ENCODE peak calls at places on chromosomes 5 and 9, in seven cellular contexts. K is GM12878, U is A549, Q is prostate gland, E is IMR-90, H is upper lobe of left lung, D is ovary. J is an unnamed sample.

GRCh38 chr5:134549714-134550113 is 24.2 kb downstream of the JADE2 start:
- DNase-seq in K (no peak), U (no peak), Q (no peak), E (peak; percentile 84), H (no peak), D (no peak), J (no peak)

GRCh38 chr9:16335788-16336580 is 534.5 kb downstream of the BNC2 start:
- DNase-seq in K (no peak), U (peak; percentile 97), Q (no peak), E (peak; percentile 99), H (peak; percentile 56), D (peak; percentile 84), J (no peak)

GRCh38 chr5:55897905-55898304 is 46.7 kb downstream of the IL31RA start:
- DNase-seq in K (no peak), U (no peak), Q (no peak), E (peak; percentile 62), H (no peak), D (peak; percentile 30), J (peak; percentile 88)

GRCh38 chr9:22244141-22245011 is 202.2 kb upstream of the DMRTA1 start:
- DNase-seq in K (no peak), U (peak; percentile 71), Q (no peak), E (peak; percentile 63), H (no peak), D (no peak), J (no peak)

GRCh38 chr5:149728303-149728702 is 1.8 kb upstream of the PPARGC1B start:
- DNase-seq in K (no peak), U (no peak), Q (peak; percentile 83), E (no peak), H (peak; percentile 44), D (no peak), J (no peak)

GRCh38 chr5:120239076-120239475 is 225.0 kb upstream of the PRR16 start:
- DNase-seq in K (no peak), U (no peak), Q (no peak), E (no peak), H (no peak), D (no peak), J (no peak)

GRCh38 chr5:33322632-33323031 is 118.1 kb upstream of the TARS1 start:
- DNase-seq in K (no peak), U (no peak), Q (no peak), E (no peak), H (no peak), D (no peak), J (no peak)

GRCh38 chr5:123814796-123815479 is 303.0 kb downstream of the CSNK1G3 start:
- DNase-seq in K (no peak), U (no peak), Q (no peak), E (peak; percentile 18), H (no peak), D (no peak), J (no peak)

GRCh38 chr5:125148706-125149105 is 402.3 kb upstream of the ZNF608 start:
- DNase-seq in K (no peak), U (no peak), Q (no peak), E (peak; percentile 28), H (no peak), D (no peak), J (no peak)

GRCh38 chr5:101418735-101419134 is 515.7 kb upstream of the ST8SIA4 start:
- DNase-seq in K (no peak), U (peak; percentile 4), Q (no peak), E (no peak), H (no peak), D (no peak), J (no peak)

GRCh38 chr9:88388886-88389617 is 808 bp downstream of the SPIN1 start:
- DNase-seq in K (no peak), U (peak; percentile 68), Q (peak; percentile 29), E (peak; percentile 76), H (peak; percentile 57), D (no peak), J (peak; percentile 79)

GRCh38 chr5:164433471-164433870 is 928.1 kb downstream of the MAT2B start:
- DNase-seq in K (no peak), U (no peak), Q (no peak), E (peak; percentile 35), H (no peak), D (no peak), J (no peak)

GRCh38 chr9:19975499-19975898 is 186.7 kb upstream of the SLC24A2 start:
- DNase-seq in K (no peak), U (no peak), Q (no peak), E (no peak), H (no peak), D (no peak), J (no peak)

GRCh38 chr9:20111173-20111843 is 322.5 kb upstream of the SLC24A2 start:
- DNase-seq in K (no peak), U (no peak), Q (no peak), E (no peak), H (no peak), D (no peak), J (no peak)

GRCh38 chr5:161544350-161544765 is 2.2 kb downstream of the GABRB2 start:
- DNase-seq in K (no peak), U (peak; percentile 55), Q (no peak), E (peak; percentile 4), H (peak; percentile 32), D (no peak), J (no peak)

GRCh38 chr5:177994561-177995190 is 1.4 kb downstream of the PROP1 start:
- DNase-seq in K (no peak), U (no peak), Q (no peak), E (no peak), H (no peak), D (no peak), J (no peak)

GRCh38 chr9:19232830-19233194 is 2.3 kb downstream of the DENND4C start:
- DNase-seq in K (peak; percentile 46), U (no peak), Q (no peak), E (peak; percentile 56), H (no peak), D (no peak), J (no peak)

GRCh38 chr5:28726815-28727214 is 1688.4 kb upstream of the CDH9 start:
- DNase-seq in K (no peak), U (no peak), Q (no peak), E (no peak), H (no peak), D (no peak), J (no peak)

GRCh38 chr9:95575796-95576195 is 59.0 kb upstream of the PTCH1 start:
- DNase-seq in K (no peak), U (no peak), Q (no peak), E (no peak), H (no peak), D (no peak), J (no peak)

DNA sequence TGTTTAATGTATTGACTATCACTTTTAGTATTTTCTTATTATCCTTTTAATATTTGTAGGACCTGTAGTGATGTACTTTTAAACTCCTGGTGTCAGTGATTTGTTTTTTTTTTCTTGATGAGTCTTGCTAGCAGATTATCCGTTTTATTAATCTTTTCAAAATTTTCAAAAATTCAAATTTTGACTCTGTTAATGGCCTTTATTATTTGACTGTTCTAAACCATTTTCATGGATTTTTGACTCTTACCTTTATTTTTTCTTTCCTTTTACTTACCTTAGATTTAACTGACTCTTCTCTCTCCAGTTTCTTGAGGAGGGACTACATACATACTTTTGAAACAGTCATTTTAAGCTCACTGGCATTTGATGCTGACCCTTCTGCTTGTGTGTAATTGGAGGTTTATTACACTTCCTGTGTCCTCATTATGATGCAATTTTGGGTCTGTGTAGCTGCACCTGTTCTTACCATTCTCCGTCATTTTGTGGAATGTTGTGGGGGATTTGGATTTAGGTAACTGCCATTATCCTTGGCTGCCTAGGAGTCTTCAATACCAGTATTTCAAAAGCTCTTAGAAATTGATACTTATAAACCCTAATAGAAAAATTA is 32.0 kb upstream of the EXOC3 start:
- DNase-seq in K (no peak), U (no peak), Q (no peak), E (peak; percentile 58), H (no peak), D (no peak), J (no peak)
- TF ChIP-seq POLR2A in K (no peak), U (no peak), Q (no peak), E (no peak), H (no peak), D (no peak), J (no peak)

GRCh38 chr5:140557136-140557805 is at the start of gene SRA1:
- DNase-seq in K (peak; percentile 60), U (peak; percentile 90), Q (peak; percentile 92), E (peak; percentile 87), H (peak; percentile 96), D (peak; percentile 92), J (peak; percentile 97)
- TF ChIP-seq POLR2A in K (peak; percentile 97), U (peak; percentile 97), Q (peak; percentile 92), E (peak; percentile 99), H (peak; percentile 96), D (peak; percentile 96), J (no peak)

DNA sequence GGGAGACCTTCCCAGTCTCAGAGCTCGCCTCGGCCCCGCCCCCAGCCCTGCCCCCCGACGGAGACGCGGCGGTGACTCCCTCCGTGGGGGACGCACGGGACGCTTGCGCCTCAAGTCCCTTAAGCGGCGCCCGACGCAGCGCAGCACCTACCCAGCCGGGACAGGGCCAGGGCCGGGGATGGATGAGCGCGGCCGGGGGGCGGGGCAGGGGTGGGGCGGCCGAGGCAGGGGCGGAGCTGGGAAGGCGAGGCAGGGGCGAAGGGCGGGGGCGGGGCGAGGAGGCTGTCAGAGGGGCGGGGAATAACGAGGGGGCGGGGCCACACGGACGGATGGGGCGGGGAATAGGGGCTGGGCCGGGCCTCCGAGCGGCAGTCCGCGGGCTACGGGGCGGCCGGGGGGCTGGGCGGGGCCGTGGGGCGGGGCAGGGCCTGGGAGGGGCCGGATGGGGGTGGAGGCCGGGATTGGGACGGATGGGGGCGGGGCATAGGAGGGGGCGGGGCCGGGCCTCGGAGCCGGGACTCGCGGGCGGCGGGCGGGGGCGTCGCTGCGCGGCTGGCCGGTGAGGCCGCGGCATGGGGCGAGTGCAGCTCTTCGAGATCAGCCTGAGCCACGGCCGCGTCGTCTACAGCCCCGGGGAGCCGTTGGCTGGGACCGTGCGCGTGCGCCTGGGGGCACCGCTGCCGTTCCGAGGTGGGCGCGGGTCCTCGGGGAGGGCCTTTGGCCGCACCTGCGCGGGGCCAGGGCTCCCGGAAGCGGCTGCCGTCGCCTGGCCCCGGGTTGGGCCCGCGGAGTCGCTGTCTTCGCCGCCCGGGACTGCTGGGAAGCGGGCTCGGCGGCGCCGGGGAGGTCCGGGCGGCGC is at the start of gene ARRDC1:
- DNase-seq in K (peak; percentile 45), U (peak; percentile 92), Q (peak; percentile 95), E (peak; percentile 85), H (peak; percentile 96), D (peak; percentile 94), J (peak; percentile 96)
- TF ChIP-seq POLR2A in K (peak; percentile 91), U (peak; percentile 78), Q (peak; percentile 88), E (peak; percentile 49), H (peak; percentile 92), D (peak; percentile 28), J (peak; percentile 34)

GRCh38 chr9:104905931-104906330 is 22.0 kb downstream of the ABCA1 start:
- DNase-seq in K (no peak), U (no peak), Q (no peak), E (no peak), H (no peak), D (no peak), J (no peak)

GRCh38 chr9:104905153-104905901 is 22.6 kb downstream of the ABCA1 start:
- DNase-seq in K (no peak), U (no peak), Q (no peak), E (no peak), H (no peak), D (no peak), J (no peak)

GRCh38 chr9:104907278-104907951 is 20.5 kb downstream of the ABCA1 start:
- DNase-seq in K (no peak), U (peak; percentile 28), Q (no peak), E (peak; percentile 88), H (no peak), D (no peak), J (no peak)

GRCh38 chr9:104903609-104904008 is 24.3 kb downstream of the ABCA1 start:
- DNase-seq in K (no peak), U (no peak), Q (no peak), E (peak; percentile 76), H (no peak), D (no peak), J (no peak)

GRCh38 chr9:104906441-104907277 is 21.3 kb downstream of the ABCA1 start:
- DNase-seq in K (no peak), U (no peak), Q (no peak), E (peak; percentile 81), H (peak; percentile 49), D (no peak), J (peak; percentile 83)
- TF ChIP-seq POLR2A in K (no peak), U (no peak), Q (no peak), E (no peak), H (no peak), D (no peak), J (no peak)